ENCODE peak calls at places on chromosomes 1 and 21, in ten cellular contexts. One of them, this sample, is unnamed.

GRCh38 chr1:176996455-176997090 is 167.9 kb downstream of the ASTN1 start:
- DNase-seq in A549: no peak
- DNase-seq in AG10803: no peak
- DNase-seq in fibroblast of lung: no peak
- DNase-seq in psoas muscle: no peak
- DNase-seq in CD4-positive, CD25-positive, alpha-beta regulatory T cell: no peak
- DNase-seq in vagina: no peak
- DNase-seq in bronchial epithelial cell: no peak
- DNase-seq in uterus: no peak
- DNase-seq in GM06990: no peak
- DNase-seq in this sample: peak; percentile 35

GRCh38 chr1:84847253-84848247 is 45.5 kb downstream of the LPAR3 start:
- DNase-seq in A549: no peak
- DNase-seq in AG10803: peak; percentile 98
- DNase-seq in fibroblast of lung: peak; percentile 97
- DNase-seq in psoas muscle: peak; percentile 16
- DNase-seq in CD4-positive, CD25-positive, alpha-beta regulatory T cell: no peak
- DNase-seq in vagina: no peak
- DNase-seq in bronchial epithelial cell: peak; percentile 99
- DNase-seq in uterus: peak; percentile 70
- DNase-seq in GM06990: no peak
- DNase-seq in this sample: no peak

GRCh38 chr1:39104158-39105060 is 78.3 kb downstream of the NDUFS5 start:
- DNase-seq in A549: no peak
- DNase-seq in AG10803: no peak
- DNase-seq in fibroblast of lung: peak; percentile 45
- DNase-seq in psoas muscle: no peak
- DNase-seq in CD4-positive, CD25-positive, alpha-beta regulatory T cell: no peak
- DNase-seq in vagina: no peak
- DNase-seq in bronchial epithelial cell: no peak
- DNase-seq in uterus: no peak
- DNase-seq in GM06990: no peak
- DNase-seq in this sample: no peak

GRCh38 chr21:30234643-30235042 is 18.7 kb upstream of the CLDN8 start:
- DNase-seq in A549: no peak
- DNase-seq in AG10803: peak; percentile 22
- DNase-seq in fibroblast of lung: peak; percentile 15
- DNase-seq in psoas muscle: no peak
- DNase-seq in CD4-positive, CD25-positive, alpha-beta regulatory T cell: no peak
- DNase-seq in vagina: no peak
- DNase-seq in bronchial epithelial cell: peak; percentile 100
- DNase-seq in uterus: no peak
- DNase-seq in GM06990: no peak
- DNase-seq in this sample: no peak

GRCh38 chr1:159014003-159014571 is 4.4 kb downstream of the IFI16 start:
- DNase-seq in A549: no peak
- DNase-seq in AG10803: no peak
- DNase-seq in fibroblast of lung: no peak
- DNase-seq in psoas muscle: no peak
- DNase-seq in CD4-positive, CD25-positive, alpha-beta regulatory T cell: no peak
- DNase-seq in vagina: no peak
- DNase-seq in bronchial epithelial cell: no peak
- DNase-seq in uterus: no peak
- DNase-seq in GM06990: no peak
- DNase-seq in this sample: no peak

GRCh38 chr21:15604424-15604823 is 125.4 kb upstream of the USP25 start:
- DNase-seq in A549: no peak
- DNase-seq in AG10803: peak; percentile 87
- DNase-seq in fibroblast of lung: peak; percentile 68
- DNase-seq in psoas muscle: no peak
- DNase-seq in CD4-positive, CD25-positive, alpha-beta regulatory T cell: no peak
- DNase-seq in vagina: no peak
- DNase-seq in bronchial epithelial cell: peak; percentile 90
- DNase-seq in uterus: no peak
- DNase-seq in GM06990: no peak
- DNase-seq in this sample: peak; percentile 4

GRCh38 chr1:215819114-215819513 is 252.0 kb downstream of the KCTD3 start:
- DNase-seq in A549: no peak
- DNase-seq in AG10803: peak; percentile 12
- DNase-seq in fibroblast of lung: peak; percentile 62
- DNase-seq in psoas muscle: no peak
- DNase-seq in CD4-positive, CD25-positive, alpha-beta regulatory T cell: no peak
- DNase-seq in vagina: no peak
- DNase-seq in bronchial epithelial cell: no peak
- DNase-seq in uterus: no peak
- DNase-seq in GM06990: no peak
- DNase-seq in this sample: no peak

GRCh38 chr1:41537788-41538351 is 53.4 kb upstream of the EDN2 start:
- DNase-seq in A549: no peak
- DNase-seq in AG10803: peak; percentile 61
- DNase-seq in fibroblast of lung: peak; percentile 90
- DNase-seq in psoas muscle: peak; percentile 75
- DNase-seq in CD4-positive, CD25-positive, alpha-beta regulatory T cell: no peak
- DNase-seq in vagina: no peak
- DNase-seq in bronchial epithelial cell: peak; percentile 8
- DNase-seq in uterus: peak; percentile 70
- DNase-seq in GM06990: no peak
- DNase-seq in this sample: no peak

GRCh38 chr1:89644119-89644814 is 11.3 kb downstream of the LRRC8C start:
- DNase-seq in A549: no peak
- DNase-seq in AG10803: no peak
- DNase-seq in fibroblast of lung: no peak
- DNase-seq in psoas muscle: no peak
- DNase-seq in CD4-positive, CD25-positive, alpha-beta regulatory T cell: no peak
- DNase-seq in vagina: no peak
- DNase-seq in bronchial epithelial cell: no peak
- DNase-seq in uterus: no peak
- DNase-seq in GM06990: no peak
- DNase-seq in this sample: no peak

GRCh38 chr1:89643577-89643976 is 10.7 kb downstream of the LRRC8C start:
- DNase-seq in A549: no peak
- DNase-seq in AG10803: no peak
- DNase-seq in fibroblast of lung: no peak
- DNase-seq in psoas muscle: no peak
- DNase-seq in CD4-positive, CD25-positive, alpha-beta regulatory T cell: no peak
- DNase-seq in vagina: no peak
- DNase-seq in bronchial epithelial cell: no peak
- DNase-seq in uterus: no peak
- DNase-seq in GM06990: no peak
- DNase-seq in this sample: no peak

GRCh38 chr1:89637496-89637895 is 4.6 kb downstream of the LRRC8C start:
- DNase-seq in A549: no peak
- DNase-seq in AG10803: peak; percentile 28
- DNase-seq in fibroblast of lung: peak; percentile 74
- DNase-seq in psoas muscle: no peak
- DNase-seq in CD4-positive, CD25-positive, alpha-beta regulatory T cell: no peak
- DNase-seq in vagina: no peak
- DNase-seq in bronchial epithelial cell: no peak
- DNase-seq in uterus: no peak
- DNase-seq in GM06990: no peak
- DNase-seq in this sample: no peak

GRCh38 chr1:89641781-89642180 is 8.9 kb downstream of the LRRC8C start:
- DNase-seq in A549: no peak
- DNase-seq in AG10803: peak; percentile 15
- DNase-seq in fibroblast of lung: peak; percentile 23
- DNase-seq in psoas muscle: no peak
- DNase-seq in CD4-positive, CD25-positive, alpha-beta regulatory T cell: no peak
- DNase-seq in vagina: no peak
- DNase-seq in bronchial epithelial cell: no peak
- DNase-seq in uterus: no peak
- DNase-seq in GM06990: no peak
- DNase-seq in this sample: no peak

DNA sequence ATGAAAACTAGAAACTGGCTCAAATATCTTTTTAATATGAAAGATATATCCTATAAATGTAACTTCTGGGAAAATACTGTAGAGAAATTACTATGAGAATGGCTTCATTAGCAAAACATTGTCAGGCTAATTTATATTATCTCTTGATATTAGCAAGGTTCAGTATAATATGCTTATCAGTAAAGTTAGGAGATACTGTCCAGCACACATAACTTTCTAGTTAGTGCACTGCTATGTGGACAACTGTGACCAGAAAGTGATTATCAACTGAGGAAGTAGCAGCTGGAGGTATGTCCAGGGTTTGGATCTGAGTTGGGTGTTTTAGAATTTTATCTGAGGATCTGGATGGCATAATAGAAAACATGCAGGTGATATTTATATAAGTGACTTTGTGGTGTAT is 7.5 kb downstream of the LRRC8C start:
- DNase-seq in A549: no peak
- DNase-seq in AG10803: no peak
- DNase-seq in fibroblast of lung: no peak
- DNase-seq in psoas muscle: no peak
- DNase-seq in CD4-positive, CD25-positive, alpha-beta regulatory T cell: no peak
- DNase-seq in vagina: no peak
- DNase-seq in bronchial epithelial cell: no peak
- DNase-seq in uterus: no peak
- DNase-seq in GM06990: no peak
- DNase-seq in this sample: no peak
- H3K4me3 ChIP-seq in A549: no peak overlapping the region
- H3K4me3 ChIP-seq in AG10803: no peak overlapping the region
- H3K4me3 ChIP-seq in fibroblast of lung: no peak overlapping the region
- H3K4me3 ChIP-seq in psoas muscle: no peak overlapping the region
- H3K4me3 ChIP-seq in CD4-positive, CD25-positive, alpha-beta regulatory T cell: peak overlapping the region; percentile 55
- H3K4me3 ChIP-seq in vagina: no peak overlapping the region
- H3K4me3 ChIP-seq in bronchial epithelial cell: no peak overlapping the region
- H3K4me3 ChIP-seq in uterus: no peak overlapping the region
- H3K4me3 ChIP-seq in GM06990: no peak overlapping the region
- H3K4me3 ChIP-seq in this sample: no peak overlapping the region

GRCh38 chr1:165879946-165880345 is 52.5 kb downstream of the UCK2 start:
- DNase-seq in A549: no peak
- DNase-seq in AG10803: no peak
- DNase-seq in fibroblast of lung: no peak
- DNase-seq in psoas muscle: no peak
- DNase-seq in CD4-positive, CD25-positive, alpha-beta regulatory T cell: no peak
- DNase-seq in vagina: no peak
- DNase-seq in bronchial epithelial cell: no peak
- DNase-seq in uterus: no peak
- DNase-seq in GM06990: no peak
- DNase-seq in this sample: no peak
- H3K4me3 ChIP-seq in A549: no peak overlapping the region
- H3K4me3 ChIP-seq in AG10803: no peak overlapping the region
- H3K4me3 ChIP-seq in fibroblast of lung: no peak overlapping the region
- H3K4me3 ChIP-seq in psoas muscle: no peak overlapping the region
- H3K4me3 ChIP-seq in CD4-positive, CD25-positive, alpha-beta regulatory T cell: no peak overlapping the region
- H3K4me3 ChIP-seq in vagina: no peak overlapping the region
- H3K4me3 ChIP-seq in bronchial epithelial cell: no peak overlapping the region
- H3K4me3 ChIP-seq in uterus: no peak overlapping the region
- H3K4me3 ChIP-seq in GM06990: no peak overlapping the region
- H3K4me3 ChIP-seq in this sample: no peak overlapping the region

GRCh38 chr1:109468903-109469302 is 2.6 kb downstream of the SYPL2 start:
- DNase-seq in A549: no peak
- DNase-seq in AG10803: no peak
- DNase-seq in fibroblast of lung: no peak
- DNase-seq in psoas muscle: no peak
- DNase-seq in CD4-positive, CD25-positive, alpha-beta regulatory T cell: no peak
- DNase-seq in vagina: no peak
- DNase-seq in bronchial epithelial cell: no peak
- DNase-seq in uterus: no peak
- DNase-seq in GM06990: no peak
- DNase-seq in this sample: no peak

GRCh38 chr1:109470245-109470644 is 3.9 kb downstream of the SYPL2 start:
- DNase-seq in A549: no peak
- DNase-seq in AG10803: no peak
- DNase-seq in fibroblast of lung: no peak
- DNase-seq in psoas muscle: no peak
- DNase-seq in CD4-positive, CD25-positive, alpha-beta regulatory T cell: no peak
- DNase-seq in vagina: peak; percentile 58
- DNase-seq in bronchial epithelial cell: no peak
- DNase-seq in uterus: no peak
- DNase-seq in GM06990: no peak
- DNase-seq in this sample: no peak

GRCh38 chr1:109466440-109467300 is at the start of gene SYPL2:
- DNase-seq in A549: no peak
- DNase-seq in AG10803: no peak
- DNase-seq in fibroblast of lung: peak; percentile 39
- DNase-seq in psoas muscle: peak; percentile 86
- DNase-seq in CD4-positive, CD25-positive, alpha-beta regulatory T cell: no peak
- DNase-seq in vagina: no peak
- DNase-seq in bronchial epithelial cell: no peak
- DNase-seq in uterus: peak; percentile 71
- DNase-seq in GM06990: no peak
- DNase-seq in this sample: peak; percentile 91

GRCh38 chr1:109466100-109466439 is 276 bp upstream of the SYPL2 start:
- DNase-seq in A549: no peak
- DNase-seq in AG10803: no peak
- DNase-seq in fibroblast of lung: no peak
- DNase-seq in psoas muscle: no peak
- DNase-seq in CD4-positive, CD25-positive, alpha-beta regulatory T cell: no peak
- DNase-seq in vagina: no peak
- DNase-seq in bronchial epithelial cell: no peak
- DNase-seq in uterus: no peak
- DNase-seq in GM06990: no peak
- DNase-seq in this sample: no peak

DNA sequence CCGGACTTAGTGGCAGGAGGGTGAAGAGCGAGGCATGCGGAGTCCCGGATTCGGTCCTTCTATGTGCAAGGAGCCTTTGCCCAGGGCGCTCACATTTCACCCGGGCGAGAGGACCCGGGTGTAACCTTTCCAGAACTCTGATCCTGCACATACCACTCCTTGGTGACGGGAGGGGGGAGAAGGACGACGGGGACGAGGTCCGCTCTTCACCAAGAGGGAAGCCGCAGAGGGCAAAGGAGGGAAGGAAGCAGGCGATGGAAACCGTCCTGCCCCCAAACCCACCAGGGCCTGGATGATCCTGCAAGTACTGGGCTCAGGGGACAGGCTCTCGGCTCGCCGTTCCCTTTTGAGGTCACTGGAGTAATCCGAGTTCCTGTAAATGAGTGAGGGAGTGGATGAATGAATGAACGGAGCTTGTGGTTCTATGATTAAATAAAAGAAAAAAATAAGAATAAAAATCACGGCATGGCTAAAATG is 993 bp downstream of the SYPL2 start:
- DNase-seq in A549: no peak
- DNase-seq in AG10803: no peak
- DNase-seq in fibroblast of lung: no peak
- DNase-seq in psoas muscle: no peak
- DNase-seq in CD4-positive, CD25-positive, alpha-beta regulatory T cell: no peak
- DNase-seq in vagina: no peak
- DNase-seq in bronchial epithelial cell: no peak
- DNase-seq in uterus: peak; percentile 21
- DNase-seq in GM06990: no peak
- DNase-seq in this sample: no peak
- H3K4me3 ChIP-seq in A549: no peak overlapping the region
- H3K4me3 ChIP-seq in AG10803: peak overlapping the region; percentile 22
- H3K4me3 ChIP-seq in fibroblast of lung: no peak overlapping the region
- H3K4me3 ChIP-seq in psoas muscle: peak overlapping the region; percentile 87
- H3K4me3 ChIP-seq in CD4-positive, CD25-positive, alpha-beta regulatory T cell: no peak overlapping the region
- H3K4me3 ChIP-seq in vagina: peak overlapping the region; percentile 53
- H3K4me3 ChIP-seq in bronchial epithelial cell: no peak overlapping the region
- H3K4me3 ChIP-seq in uterus: peak overlapping the region; percentile 47
- H3K4me3 ChIP-seq in GM06990: no peak overlapping the region
- H3K4me3 ChIP-seq in this sample: peak overlapping the region; percentile 65

GRCh38 chr1:1023700-1024099 is 3.8 kb downstream of the AGRN start:
- DNase-seq in A549: no peak
- DNase-seq in AG10803: no peak
- DNase-seq in fibroblast of lung: no peak
- DNase-seq in psoas muscle: no peak
- DNase-seq in CD4-positive, CD25-positive, alpha-beta regulatory T cell: no peak
- DNase-seq in vagina: no peak
- DNase-seq in bronchial epithelial cell: no peak
- DNase-seq in uterus: no peak
- DNase-seq in GM06990: no peak
- DNase-seq in this sample: peak; percentile 74

GRCh38 chr1:1021860-1022259 is 1.9 kb downstream of the AGRN start:
- DNase-seq in A549: no peak
- DNase-seq in AG10803: no peak
- DNase-seq in fibroblast of lung: no peak
- DNase-seq in psoas muscle: no peak
- DNase-seq in CD4-positive, CD25-positive, alpha-beta regulatory T cell: no peak
- DNase-seq in vagina: no peak
- DNase-seq in bronchial epithelial cell: peak; percentile 77
- DNase-seq in uterus: no peak
- DNase-seq in GM06990: no peak
- DNase-seq in this sample: no peak

GRCh38 chr1:1021010-1021845 is 1.3 kb downstream of the AGRN start:
- DNase-seq in A549: no peak
- DNase-seq in AG10803: peak; percentile 73
- DNase-seq in fibroblast of lung: peak; percentile 70
- DNase-seq in psoas muscle: peak; percentile 63
- DNase-seq in CD4-positive, CD25-positive, alpha-beta regulatory T cell: no peak
- DNase-seq in vagina: no peak
- DNase-seq in bronchial epithelial cell: peak; percentile 58
- DNase-seq in uterus: no peak
- DNase-seq in GM06990: no peak
- DNase-seq in this sample: peak; percentile 80

GRCh38 chr1:1020415-1021009 is 592 bp downstream of the AGRN start:
- DNase-seq in A549: no peak
- DNase-seq in AG10803: no peak
- DNase-seq in fibroblast of lung: no peak
- DNase-seq in psoas muscle: no peak
- DNase-seq in CD4-positive, CD25-positive, alpha-beta regulatory T cell: no peak
- DNase-seq in vagina: no peak
- DNase-seq in bronchial epithelial cell: no peak
- DNase-seq in uterus: no peak
- DNase-seq in GM06990: no peak
- DNase-seq in this sample: peak; percentile 85

GRCh38 chr1:1022322-1023090 is 2.6 kb downstream of the AGRN start:
- DNase-seq in A549: no peak
- DNase-seq in AG10803: no peak
- DNase-seq in fibroblast of lung: no peak
- DNase-seq in psoas muscle: no peak
- DNase-seq in CD4-positive, CD25-positive, alpha-beta regulatory T cell: no peak
- DNase-seq in vagina: no peak
- DNase-seq in bronchial epithelial cell: no peak
- DNase-seq in uterus: no peak
- DNase-seq in GM06990: no peak
- DNase-seq in this sample: no peak
- H3K4me3 ChIP-seq in A549: no peak overlapping the region
- H3K4me3 ChIP-seq in AG10803: no peak overlapping the region
- H3K4me3 ChIP-seq in fibroblast of lung: no peak overlapping the region
- H3K4me3 ChIP-seq in psoas muscle: no peak overlapping the region
- H3K4me3 ChIP-seq in CD4-positive, CD25-positive, alpha-beta regulatory T cell: no peak overlapping the region
- H3K4me3 ChIP-seq in vagina: no peak overlapping the region
- H3K4me3 ChIP-seq in bronchial epithelial cell: no peak overlapping the region
- H3K4me3 ChIP-seq in uterus: no peak overlapping the region
- H3K4me3 ChIP-seq in GM06990: no peak overlapping the region
- H3K4me3 ChIP-seq in this sample: no peak overlapping the region

This sample was measured in H7.